ENCODE peak calls at places on chromosome 5, in eight cellular contexts. O is OCI-LY7; Z is activated CD4-positive, alpha-beta T cell treated with anti-CD3 and anti-CD28 coated beads, Interleukin-2, amount 50 U/mL, for 1 hour; I is hypothalamus; E is naive thymus-derived CD4-positive, alpha-beta T cell; Y is progenitor cell of endocrine pancreas; L is frontal cortex; K is bronchial epithelial cell. D is an unnamed sample.

GRCh38 chr5:171989276-171989675 is 17.2 kb downstream of the FBXW11 start:
- DNase-seq in E (no peak), Z (no peak), I (no peak), K (peak; percentile 99), Y (no peak), O (no peak), L (no peak), D (no peak)

GRCh38 chr5:59799668-59800374 is 93.7 kb downstream of the PDE4D start:
- DNase-seq in K (peak; percentile 65), L (peak; percentile 24), Z (no peak), I (no peak), O (peak; percentile 78), Y (no peak), E (peak; percentile 23), D (peak; percentile 44)

GRCh38 chr5:125412051-125412560 is 665.7 kb upstream of the ZNF608 start:
- DNase-seq in K (peak; percentile 73), Z (no peak), L (no peak), E (no peak), I (no peak), Y (no peak), O (peak; percentile 45), D (no peak)

GRCh38 chr5:133742370-133743036 is 130.2 kb upstream of the FSTL4 start:
- DNase-seq in O (peak; percentile 74), L (no peak), K (no peak), Y (no peak), E (no peak), Z (no peak), I (no peak), D (no peak)

GRCh38 chr5:67020231-67020630 is 176.4 kb downstream of the CD180 start:
- DNase-seq in Y (no peak), E (no peak), L (no peak), K (no peak), I (no peak), O (no peak), Z (no peak), D (no peak)

GRCh38 chr5:3262451-3262850 is 333.2 kb upstream of the IRX1 start:
- DNase-seq in E (no peak), O (no peak), K (no peak), Z (no peak), L (no peak), Y (no peak), I (no peak), D (no peak)

GRCh38 chr5:34529581-34530331 is 126.4 kb upstream of the RAI14 start:
- DNase-seq in K (peak; percentile 90), Y (no peak), L (no peak), Z (no peak), O (no peak), E (no peak), I (no peak), D (no peak)

GRCh38 chr5:147704544-147704943 is 78.0 kb downstream of the JAKMIP2 start:
- DNase-seq in K (no peak), I (no peak), L (no peak), O (no peak), Z (no peak), Y (no peak), E (no peak), D (no peak)

GRCh38 chr5:166581827-166582226 is 1709.6 kb upstream of the WWC1 start:
- DNase-seq in O (no peak), L (no peak), E (no peak), I (no peak), Z (no peak), Y (no peak), K (peak; percentile 13), D (no peak)

GRCh38 chr5:6402939-6403338 is 24.6 kb upstream of the MED10 start:
- DNase-seq in L (no peak), K (peak; percentile 39), E (no peak), I (no peak), Z (no peak), Y (no peak), O (no peak), D (no peak)

GRCh38 chr5:179907570-179908324 is at the start of gene TBC1D9B:
- DNase-seq in Z (peak; percentile 64), K (peak; percentile 5), L (peak; percentile 87), E (peak; percentile 70), O (peak; percentile 85), Y (peak; percentile 52), I (no peak), D (peak; percentile 97)

GRCh38 chr5:60961685-60962084 is 16.7 kb downstream of the NDUFAF2 start:
- DNase-seq in Y (no peak), Z (no peak), L (no peak), E (no peak), O (no peak), K (no peak), I (no peak), D (no peak)

GRCh38 chr5:14090755-14091154 is 52.4 kb upstream of the TRIO start:
- DNase-seq in Z (no peak), Y (no peak), E (no peak), I (no peak), L (no peak), O (no peak), K (no peak), D (no peak)

GRCh38 chr5:179805529-179806249 is 977 bp downstream of the MGAT4B start:
- DNase-seq in E (no peak), O (peak; percentile 67), K (no peak), Z (no peak), I (no peak), Y (no peak), L (peak; percentile 68), D (peak; percentile 85)

GRCh38 chr5:75610201-75610600 is 1.1 kb upstream of the ANKDD1B start:
- DNase-seq in O (no peak), I (no peak), Z (no peak), L (no peak), E (no peak), K (peak; percentile 40), Y (no peak), D (no peak)

GRCh38 chr5:139094154-139095131 is 103.7 kb downstream of the SIL1 start:
- DNase-seq in O (peak; percentile 20), Y (no peak), L (no peak), E (no peak), Z (no peak), I (no peak), K (no peak), D (no peak)

GRCh38 chr5:1246711-1247431 is 21.7 kb downstream of the SLC6A18 start:
- DNase-seq in I (no peak), E (no peak), O (peak; percentile 48), K (no peak), Z (peak; percentile 7), Y (peak; percentile 83), L (peak; percentile 50), D (peak; percentile 62)

GRCh38 chr5:112070022-112070421 is 313.0 kb upstream of the NREP start:
- DNase-seq in K (peak; percentile 55), Z (no peak), O (no peak), I (no peak), E (no peak), L (no peak), Y (no peak), D (no peak)

GRCh38 chr5:172102251-172102870 is 85.7 kb downstream of the STK10 start:
- DNase-seq in L (no peak), Y (no peak), O (no peak), K (no peak), E (no peak), I (no peak), Z (no peak), D (no peak)

GRCh38 chr5:12023614-12024241 is 119.5 kb upstream of the CTNND2 start:
- DNase-seq in Z (no peak), O (peak; percentile 42), I (no peak), L (no peak), E (no peak), K (peak; percentile 55), Y (no peak), D (peak; percentile 35)

D was measured in GM03348.